ENCODE peak calls at places on chromosomes 3 and 15, in four cellular contexts. F, R, M and Z are unnamed samples. For H3K4me1, the result is how much of the 10 kb centered on the place peaks cover.

GRCh38 chr3:102089182-102089581 is 239.9 kb downstream of the NFKBIZ start:
- DNase-seq in M (no peak), F (no peak), R (no peak), Z (peak)

GRCh38 chr3:123080864-123081562 is 14.2 kb downstream of the PDIA5 start:
- DNase-seq in R (peak), M (no peak), F (no peak), Z (no peak)

GRCh38 chr3:8873740-8874139 is 89.5 kb downstream of the RAD18 start:
- DNase-seq in R (no peak), F (no peak), M (no peak), Z (no peak)

GRCh38 chr15:25863968-25864580 is 947 bp upstream of the ATP10A start:
- DNase-seq in R (no peak), F (no peak), M (no peak), Z (no peak)

GRCh38 chr3:20645340-20645739 is 459.3 kb upstream of the SGO1 start:
- DNase-seq in M (no peak), R (no peak), F (no peak), Z (no peak)

GRCh38 chr15:76139368-76140068 is 79.7 kb downstream of the TMEM266 start:
- DNase-seq in M (peak), R (peak), F (peak), Z (peak)

GRCh38 chr3:56467108-56467507 is 1.2 kb downstream of the ERC2 start:
- DNase-seq in R (peak), F (no peak), M (no peak), Z (peak)

GRCh38 chr3:140198242-140198641 is 263.3 kb downstream of the CLSTN2 start:
- DNase-seq in M (no peak), F (no peak), R (no peak), Z (no peak)

GRCh38 chr3:117217355-117217754 is 507.8 kb downstream of the TUSC7 start:
- DNase-seq in F (no peak), M (no peak), R (no peak), Z (no peak)

GRCh38 chr15:41854443-41854842 is 15.8 kb downstream of the PLA2G4B start:
- DNase-seq in R (no peak), M (no peak), F (no peak), Z (no peak)

GRCh38 chr3:111803123-111803593 is 55.9 kb upstream of the PHLDB2 start:
- DNase-seq in M (no peak), R (no peak), F (no peak), Z (peak)

GRCh38 chr3:133444071-133444774 is 44.4 kb downstream of the BFSP2 start:
- DNase-seq in M (no peak), F (peak), R (no peak), Z (peak)

DNA sequence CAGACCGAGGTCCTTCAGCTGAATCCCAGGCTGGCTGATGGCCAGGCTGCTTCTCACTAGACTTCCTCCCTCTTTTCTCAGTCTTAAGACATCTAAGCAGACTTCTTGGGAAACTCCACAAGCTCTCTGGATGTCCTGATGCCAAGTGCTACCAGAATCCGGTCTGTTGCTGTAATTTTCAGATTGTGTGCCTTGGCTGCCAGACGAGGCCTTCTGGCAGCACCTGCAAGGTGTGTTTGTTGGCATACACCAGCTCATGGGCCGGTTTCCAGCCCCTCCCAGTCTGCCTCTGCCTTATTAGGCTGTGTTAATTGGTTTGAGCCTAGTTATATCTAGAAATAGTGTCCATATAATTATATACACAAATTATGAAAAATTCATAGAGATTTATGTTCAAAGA is 120.6 kb downstream of the TNIK start:
- DNase-seq in F (no peak), M (no peak), R (no peak), Z (peak)
- H3K4me3 ChIP-seq in F (no peak), M (no peak), R (no peak), Z (no peak)

DNA sequence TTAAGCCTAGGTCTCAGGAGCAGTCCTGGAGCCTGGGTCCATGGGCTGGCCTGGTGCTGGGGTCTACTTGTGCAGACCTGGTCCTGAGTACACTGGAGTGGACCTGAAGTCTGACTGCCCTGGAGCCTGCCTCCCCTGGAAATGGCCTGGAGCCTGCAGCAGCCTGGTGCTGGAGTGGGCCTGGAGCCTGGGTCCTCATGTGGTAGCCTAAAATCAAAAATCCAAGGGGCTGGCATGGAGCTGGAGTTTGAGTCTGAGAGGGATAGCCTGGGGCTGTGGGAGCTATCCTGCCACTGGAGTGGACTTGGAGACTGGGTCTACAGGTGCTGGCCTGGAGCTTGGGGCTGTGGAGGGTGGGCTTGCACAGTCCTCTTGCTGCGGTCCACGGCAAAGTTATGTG is 15.0 kb downstream of the FAM227B start:
- DNase-seq in F (no peak), M (no peak), R (no peak), Z (no peak)
- H3K4me1 ChIP-seq in F (under half), M (under half), R (under half), Z (under half)

GRCh38 chr15:38072507-38073277 is 138.3 kb downstream of the TMCO5A start:
- DNase-seq in M (no peak), F (peak), R (peak), Z (peak)

GRCh38 chr15:38076806-38077205 is 142.4 kb downstream of the TMCO5A start:
- DNase-seq in R (peak), M (no peak), F (peak), Z (no peak)

GRCh38 chr15:38073278-38073930 is 139.0 kb downstream of the TMCO5A start:
- DNase-seq in R (peak), M (no peak), F (peak), Z (peak)

GRCh38 chr15:38074029-38074428 is 139.6 kb downstream of the TMCO5A start:
- DNase-seq in R (no peak), F (no peak), M (no peak), Z (peak)

DNA sequence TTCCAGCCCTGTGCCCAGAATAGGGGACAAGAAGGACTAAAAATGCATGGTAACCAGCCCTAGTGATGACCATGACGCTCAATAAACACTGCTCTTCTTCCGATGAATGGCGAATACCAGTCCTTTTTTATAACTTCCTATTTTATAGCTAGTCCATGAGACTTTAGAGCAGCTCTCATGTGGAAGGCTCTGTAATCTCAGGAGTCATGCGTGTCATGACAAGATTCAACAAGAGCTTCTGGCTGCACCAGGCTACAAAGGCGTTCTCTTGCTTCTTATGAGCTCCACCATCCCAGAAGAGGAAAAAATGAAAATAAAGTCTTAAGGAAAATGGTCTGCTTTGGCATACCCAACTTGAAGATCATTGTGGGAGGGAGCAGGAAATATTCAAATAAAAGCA is 141.0 kb downstream of the TMCO5A start:
- DNase-seq in R (no peak), M (no peak), F (peak), Z (no peak)
- H3K9ac ChIP-seq in R (no peak), M (no peak), F (peak), Z (no peak)

DNA sequence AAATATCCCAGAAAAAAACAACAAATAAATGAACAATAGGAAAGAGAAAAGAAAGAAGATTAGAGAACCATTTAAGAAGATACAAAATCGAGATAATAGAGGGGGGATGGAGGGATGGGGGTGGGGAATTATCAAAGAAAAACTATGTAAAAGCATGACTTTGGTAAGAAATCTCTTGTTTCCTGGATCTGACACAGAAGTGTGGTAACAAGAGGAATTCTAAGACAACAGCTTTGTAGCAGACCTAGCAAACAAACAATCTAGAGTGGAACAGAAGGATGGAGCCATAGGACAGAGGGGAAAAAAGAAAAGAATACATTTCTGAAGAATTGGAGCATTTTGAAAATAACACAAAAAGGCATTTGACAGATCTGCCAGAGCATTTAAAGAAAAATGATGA is 49.3 kb upstream of the HEG1 start:
- DNase-seq in R (no peak), M (no peak), F (no peak), Z (no peak)
- H3K4me3 ChIP-seq in R (no peak), M (no peak), F (peak), Z (no peak)

DNA sequence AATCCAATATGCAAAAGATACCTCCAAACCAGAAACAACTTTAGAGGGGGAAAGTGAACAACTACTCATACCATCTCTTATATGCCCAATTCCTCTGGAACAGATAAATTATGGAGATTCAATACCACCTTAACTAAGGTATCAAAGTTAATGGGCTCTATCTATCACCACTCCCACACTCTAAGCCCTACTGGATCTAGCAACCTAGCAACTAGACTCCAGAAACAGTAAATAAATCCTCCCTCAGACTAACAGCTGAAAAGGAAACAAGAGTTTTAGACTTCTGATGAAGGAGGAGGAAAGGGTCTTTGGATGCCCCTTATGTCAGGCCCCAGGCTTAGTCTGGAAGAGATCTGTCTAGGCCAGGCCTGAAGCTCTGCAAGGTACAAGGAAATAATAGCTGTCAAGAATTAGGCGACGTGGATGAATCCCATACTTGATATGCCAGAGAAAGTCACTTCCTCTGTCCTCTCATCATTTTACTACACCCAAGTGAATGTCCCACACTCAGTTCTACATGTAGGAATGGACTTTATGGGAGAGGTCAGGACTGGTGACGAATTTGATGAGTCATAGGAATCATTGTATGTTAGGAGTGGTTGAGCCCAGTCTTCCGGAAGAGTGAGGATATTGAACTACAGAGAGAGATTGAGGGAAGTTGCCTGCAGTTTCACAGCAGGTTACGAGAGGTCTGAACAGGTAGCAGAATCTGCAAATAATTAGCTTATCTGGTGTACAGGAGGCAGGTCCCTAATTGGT is 113.8 kb downstream of the AKAP13 start:
- DNase-seq in R (no peak), M (no peak), F (no peak), Z (peak)
- H3K4me1 ChIP-seq in R (under half), M (under half), F (half or more), Z (under half)